ENCODE peak calls at places on chromosomes 11 and 22, in ten cellular contexts. One of them, this sample, is unnamed.

GRCh38 chr11:110435780-110436717 is 6.3 kb downstream of the FDX1 start:
- DNase-seq in EH: no peak
- DNase-seq in HCEC 1CT: no peak
- DNase-seq in activated CD4-positive, alpha-beta T cell treated with anti-CD3 and anti-CD28 coated beads for 24 hours: no peak
- DNase-seq in AG20443: peak
- DNase-seq in spleen: no peak
- DNase-seq in left cardiac atrium: no peak
- DNase-seq in ureter: no peak
- DNase-seq in Kasumi-1: no peak
- DNase-seq in fibroblast of the aortic adventitia: peak
- DNase-seq in this sample: no peak

GRCh38 chr11:128894685-128895084 is 3.5 kb downstream of the KCNJ5 start:
- DNase-seq in EH: no peak
- DNase-seq in HCEC 1CT: no peak
- DNase-seq in activated CD4-positive, alpha-beta T cell treated with anti-CD3 and anti-CD28 coated beads for 24 hours: no peak
- DNase-seq in AG20443: no peak
- DNase-seq in spleen: no peak
- DNase-seq in left cardiac atrium: peak
- DNase-seq in ureter: no peak
- DNase-seq in Kasumi-1: no peak
- DNase-seq in fibroblast of the aortic adventitia: no peak
- DNase-seq in this sample: peak

GRCh38 chr11:33040127-33040861 is 922 bp downstream of the TCP11L1 start:
- DNase-seq in EH: peak
- DNase-seq in HCEC 1CT: no peak
- DNase-seq in activated CD4-positive, alpha-beta T cell treated with anti-CD3 and anti-CD28 coated beads for 24 hours: peak
- DNase-seq in AG20443: no peak
- DNase-seq in spleen: no peak
- DNase-seq in left cardiac atrium: no peak
- DNase-seq in ureter: no peak
- DNase-seq in Kasumi-1: peak
- DNase-seq in fibroblast of the aortic adventitia: peak
- DNase-seq in this sample: no peak

GRCh38 chr11:126766425-126766824 is 234.1 kb downstream of the KIRREL3 start:
- DNase-seq in EH: no peak
- DNase-seq in HCEC 1CT: no peak
- DNase-seq in activated CD4-positive, alpha-beta T cell treated with anti-CD3 and anti-CD28 coated beads for 24 hours: no peak
- DNase-seq in AG20443: no peak
- DNase-seq in spleen: no peak
- DNase-seq in left cardiac atrium: no peak
- DNase-seq in ureter: no peak
- DNase-seq in Kasumi-1: no peak
- DNase-seq in fibroblast of the aortic adventitia: no peak
- DNase-seq in this sample: no peak

GRCh38 chr11:111331711-111332479 is 33.5 kb downstream of the POU2AF3 start:
- DNase-seq in EH: peak
- DNase-seq in HCEC 1CT: no peak
- DNase-seq in activated CD4-positive, alpha-beta T cell treated with anti-CD3 and anti-CD28 coated beads for 24 hours: no peak
- DNase-seq in AG20443: no peak
- DNase-seq in spleen: no peak
- DNase-seq in left cardiac atrium: no peak
- DNase-seq in ureter: no peak
- DNase-seq in Kasumi-1: no peak
- DNase-seq in fibroblast of the aortic adventitia: peak
- DNase-seq in this sample: no peak

GRCh38 chr11:9601876-9602199 is 28.4 kb downstream of the WEE1 start:
- DNase-seq in EH: no peak
- DNase-seq in HCEC 1CT: no peak
- DNase-seq in activated CD4-positive, alpha-beta T cell treated with anti-CD3 and anti-CD28 coated beads for 24 hours: no peak
- DNase-seq in AG20443: no peak
- DNase-seq in spleen: no peak
- DNase-seq in left cardiac atrium: no peak
- DNase-seq in ureter: no peak
- DNase-seq in Kasumi-1: no peak
- DNase-seq in fibroblast of the aortic adventitia: no peak
- DNase-seq in this sample: no peak

GRCh38 chr22:40193429-40194421 is 16.0 kb downstream of the TNRC6B start:
- DNase-seq in EH: peak
- DNase-seq in HCEC 1CT: peak
- DNase-seq in activated CD4-positive, alpha-beta T cell treated with anti-CD3 and anti-CD28 coated beads for 24 hours: no peak
- DNase-seq in AG20443: no peak
- DNase-seq in spleen: no peak
- DNase-seq in left cardiac atrium: no peak
- DNase-seq in ureter: no peak
- DNase-seq in Kasumi-1: peak
- DNase-seq in fibroblast of the aortic adventitia: peak
- DNase-seq in this sample: peak

GRCh38 chr22:44709881-44710400 is 7.9 kb downstream of the PRR5 start:
- DNase-seq in EH: no peak
- DNase-seq in HCEC 1CT: no peak
- DNase-seq in activated CD4-positive, alpha-beta T cell treated with anti-CD3 and anti-CD28 coated beads for 24 hours: no peak
- DNase-seq in AG20443: no peak
- DNase-seq in spleen: peak
- DNase-seq in left cardiac atrium: no peak
- DNase-seq in ureter: no peak
- DNase-seq in Kasumi-1: no peak
- DNase-seq in fibroblast of the aortic adventitia: no peak
- DNase-seq in this sample: no peak

GRCh38 chr11:33116535-33116934 is 44.7 kb downstream of the CSTF3 start:
- DNase-seq in EH: no peak
- DNase-seq in HCEC 1CT: no peak
- DNase-seq in activated CD4-positive, alpha-beta T cell treated with anti-CD3 and anti-CD28 coated beads for 24 hours: no peak
- DNase-seq in AG20443: no peak
- DNase-seq in spleen: no peak
- DNase-seq in left cardiac atrium: no peak
- DNase-seq in ureter: no peak
- DNase-seq in Kasumi-1: no peak
- DNase-seq in fibroblast of the aortic adventitia: peak
- DNase-seq in this sample: no peak

GRCh38 chr22:32206774-32207758 is 2.2 kb upstream of the RFPL2 start:
- DNase-seq in EH: peak
- DNase-seq in HCEC 1CT: peak
- DNase-seq in activated CD4-positive, alpha-beta T cell treated with anti-CD3 and anti-CD28 coated beads for 24 hours: no peak
- DNase-seq in AG20443: no peak
- DNase-seq in spleen: peak
- DNase-seq in left cardiac atrium: no peak
- DNase-seq in ureter: no peak
- DNase-seq in Kasumi-1: peak
- DNase-seq in fibroblast of the aortic adventitia: peak
- DNase-seq in this sample: no peak

GRCh38 chr22:46079093-46079860 is 71.0 kb upstream of the PPARA start:
- DNase-seq in EH: peak
- DNase-seq in HCEC 1CT: no peak
- DNase-seq in activated CD4-positive, alpha-beta T cell treated with anti-CD3 and anti-CD28 coated beads for 24 hours: no peak
- DNase-seq in AG20443: no peak
- DNase-seq in spleen: peak
- DNase-seq in left cardiac atrium: peak
- DNase-seq in ureter: no peak
- DNase-seq in Kasumi-1: no peak
- DNase-seq in fibroblast of the aortic adventitia: no peak
- DNase-seq in this sample: no peak

GRCh38 chr11:83047515-83048225 is 24.0 kb downstream of the RAB30 start:
- DNase-seq in EH: peak
- DNase-seq in HCEC 1CT: no peak
- DNase-seq in activated CD4-positive, alpha-beta T cell treated with anti-CD3 and anti-CD28 coated beads for 24 hours: no peak
- DNase-seq in AG20443: no peak
- DNase-seq in spleen: no peak
- DNase-seq in left cardiac atrium: no peak
- DNase-seq in ureter: no peak
- DNase-seq in Kasumi-1: no peak
- DNase-seq in fibroblast of the aortic adventitia: peak
- DNase-seq in this sample: no peak

GRCh38 chr22:50482107-50483074 is 1.0 kb downstream of the ADM2 start:
- DNase-seq in EH: no peak
- DNase-seq in HCEC 1CT: no peak
- DNase-seq in activated CD4-positive, alpha-beta T cell treated with anti-CD3 and anti-CD28 coated beads for 24 hours: no peak
- DNase-seq in AG20443: no peak
- DNase-seq in spleen: peak
- DNase-seq in left cardiac atrium: no peak
- DNase-seq in ureter: no peak
- DNase-seq in Kasumi-1: no peak
- DNase-seq in fibroblast of the aortic adventitia: no peak
- DNase-seq in this sample: no peak

GRCh38 chr11:36292311-36292722 is 3.1 kb upstream of the COMMD9 start:
- DNase-seq in EH: peak
- DNase-seq in HCEC 1CT: peak
- DNase-seq in activated CD4-positive, alpha-beta T cell treated with anti-CD3 and anti-CD28 coated beads for 24 hours: no peak
- DNase-seq in AG20443: peak
- DNase-seq in spleen: no peak
- DNase-seq in left cardiac atrium: no peak
- DNase-seq in ureter: no peak
- DNase-seq in Kasumi-1: peak
- DNase-seq in fibroblast of the aortic adventitia: peak
- DNase-seq in this sample: no peak

GRCh38 chr11:68843703-68844312 is 2.1 kb upstream of the CPT1A start:
- DNase-seq in EH: peak
- DNase-seq in HCEC 1CT: no peak
- DNase-seq in activated CD4-positive, alpha-beta T cell treated with anti-CD3 and anti-CD28 coated beads for 24 hours: peak
- DNase-seq in AG20443: no peak
- DNase-seq in spleen: peak
- DNase-seq in left cardiac atrium: peak
- DNase-seq in ureter: peak
- DNase-seq in Kasumi-1: peak
- DNase-seq in fibroblast of the aortic adventitia: no peak
- DNase-seq in this sample: peak

GRCh38 chr11:18790820-18791174 is 801 bp downstream of the PTPN5 start:
- DNase-seq in EH: no peak
- DNase-seq in HCEC 1CT: no peak
- DNase-seq in activated CD4-positive, alpha-beta T cell treated with anti-CD3 and anti-CD28 coated beads for 24 hours: no peak
- DNase-seq in AG20443: no peak
- DNase-seq in spleen: no peak
- DNase-seq in left cardiac atrium: no peak
- DNase-seq in ureter: no peak
- DNase-seq in Kasumi-1: no peak
- DNase-seq in fibroblast of the aortic adventitia: no peak
- DNase-seq in this sample: no peak

GRCh38 chr11:58867556-58867955 is 23.1 kb upstream of the GLYATL2 start:
- DNase-seq in EH: peak
- DNase-seq in HCEC 1CT: no peak
- DNase-seq in activated CD4-positive, alpha-beta T cell treated with anti-CD3 and anti-CD28 coated beads for 24 hours: no peak
- DNase-seq in AG20443: no peak
- DNase-seq in spleen: no peak
- DNase-seq in left cardiac atrium: no peak
- DNase-seq in ureter: no peak
- DNase-seq in Kasumi-1: no peak
- DNase-seq in fibroblast of the aortic adventitia: no peak
- DNase-seq in this sample: no peak

GRCh38 chr22:17742528-17742902 is 31.8 kb downstream of the BID start:
- DNase-seq in EH: peak
- DNase-seq in HCEC 1CT: peak
- DNase-seq in activated CD4-positive, alpha-beta T cell treated with anti-CD3 and anti-CD28 coated beads for 24 hours: peak
- DNase-seq in AG20443: peak
- DNase-seq in spleen: peak
- DNase-seq in left cardiac atrium: peak
- DNase-seq in ureter: no peak
- DNase-seq in Kasumi-1: peak
- DNase-seq in fibroblast of the aortic adventitia: peak
- DNase-seq in this sample: peak

GRCh38 chr11:9704620-9705019 is 40.7 kb downstream of the SWAP70 start:
- DNase-seq in EH: no peak
- DNase-seq in HCEC 1CT: no peak
- DNase-seq in activated CD4-positive, alpha-beta T cell treated with anti-CD3 and anti-CD28 coated beads for 24 hours: no peak
- DNase-seq in AG20443: no peak
- DNase-seq in spleen: no peak
- DNase-seq in left cardiac atrium: no peak
- DNase-seq in ureter: no peak
- DNase-seq in Kasumi-1: no peak
- DNase-seq in fibroblast of the aortic adventitia: no peak
- DNase-seq in this sample: no peak

GRCh38 chr11:36282926-36283325 is 6.3 kb downstream of the COMMD9 start:
- DNase-seq in EH: no peak
- DNase-seq in HCEC 1CT: no peak
- DNase-seq in activated CD4-positive, alpha-beta T cell treated with anti-CD3 and anti-CD28 coated beads for 24 hours: no peak
- DNase-seq in AG20443: no peak
- DNase-seq in spleen: no peak
- DNase-seq in left cardiac atrium: no peak
- DNase-seq in ureter: no peak
- DNase-seq in Kasumi-1: no peak
- DNase-seq in fibroblast of the aortic adventitia: no peak
- DNase-seq in this sample: no peak

GRCh38 chr11:36469063-36469462 is 41.0 kb downstream of the TRAF6 start:
- DNase-seq in EH: peak
- DNase-seq in HCEC 1CT: no peak
- DNase-seq in activated CD4-positive, alpha-beta T cell treated with anti-CD3 and anti-CD28 coated beads for 24 hours: no peak
- DNase-seq in AG20443: peak
- DNase-seq in spleen: no peak
- DNase-seq in left cardiac atrium: no peak
- DNase-seq in ureter: no peak
- DNase-seq in Kasumi-1: no peak
- DNase-seq in fibroblast of the aortic adventitia: no peak
- DNase-seq in this sample: no peak

GRCh38 chr22:44002324-44002723 is 21.8 kb upstream of the PARVB start:
- DNase-seq in EH: no peak
- DNase-seq in HCEC 1CT: no peak
- DNase-seq in activated CD4-positive, alpha-beta T cell treated with anti-CD3 and anti-CD28 coated beads for 24 hours: no peak
- DNase-seq in AG20443: no peak
- DNase-seq in spleen: no peak
- DNase-seq in left cardiac atrium: no peak
- DNase-seq in ureter: no peak
- DNase-seq in Kasumi-1: no peak
- DNase-seq in fibroblast of the aortic adventitia: no peak
- DNase-seq in this sample: no peak

GRCh38 chr11:83819936-83820549 is 533.9 kb upstream of the CCDC90B start:
- DNase-seq in EH: peak
- DNase-seq in HCEC 1CT: peak
- DNase-seq in activated CD4-positive, alpha-beta T cell treated with anti-CD3 and anti-CD28 coated beads for 24 hours: no peak
- DNase-seq in AG20443: peak
- DNase-seq in spleen: no peak
- DNase-seq in left cardiac atrium: no peak
- DNase-seq in ureter: no peak
- DNase-seq in Kasumi-1: peak
- DNase-seq in fibroblast of the aortic adventitia: peak
- DNase-seq in this sample: no peak

GRCh38 chr11:6217722-6218121 is 12.4 kb downstream of the C11orf42 start:
- DNase-seq in EH: no peak
- DNase-seq in HCEC 1CT: no peak
- DNase-seq in activated CD4-positive, alpha-beta T cell treated with anti-CD3 and anti-CD28 coated beads for 24 hours: no peak
- DNase-seq in AG20443: no peak
- DNase-seq in spleen: no peak
- DNase-seq in left cardiac atrium: no peak
- DNase-seq in ureter: no peak
- DNase-seq in Kasumi-1: no peak
- DNase-seq in fibroblast of the aortic adventitia: no peak
- DNase-seq in this sample: no peak

GRCh38 chr11:76159983-76160661 is 46.2 kb downstream of the WNT11 start:
- DNase-seq in EH: no peak
- DNase-seq in HCEC 1CT: no peak
- DNase-seq in activated CD4-positive, alpha-beta T cell treated with anti-CD3 and anti-CD28 coated beads for 24 hours: no peak
- DNase-seq in AG20443: no peak
- DNase-seq in spleen: peak
- DNase-seq in left cardiac atrium: no peak
- DNase-seq in ureter: no peak
- DNase-seq in Kasumi-1: no peak
- DNase-seq in fibroblast of the aortic adventitia: no peak
- DNase-seq in this sample: no peak

GRCh38 chr11:88979641-88980040 is 86.1 kb downstream of the GRM5 start:
- DNase-seq in EH: peak
- DNase-seq in HCEC 1CT: no peak
- DNase-seq in activated CD4-positive, alpha-beta T cell treated with anti-CD3 and anti-CD28 coated beads for 24 hours: no peak
- DNase-seq in AG20443: peak
- DNase-seq in spleen: no peak
- DNase-seq in left cardiac atrium: no peak
- DNase-seq in ureter: no peak
- DNase-seq in Kasumi-1: no peak
- DNase-seq in fibroblast of the aortic adventitia: no peak
- DNase-seq in this sample: no peak

GRCh38 chr11:637593-638507 is 781 bp downstream of the DRD4 start:
- DNase-seq in EH: no peak
- DNase-seq in HCEC 1CT: no peak
- DNase-seq in activated CD4-positive, alpha-beta T cell treated with anti-CD3 and anti-CD28 coated beads for 24 hours: no peak
- DNase-seq in AG20443: no peak
- DNase-seq in spleen: no peak
- DNase-seq in left cardiac atrium: no peak
- DNase-seq in ureter: no peak
- DNase-seq in Kasumi-1: no peak
- DNase-seq in fibroblast of the aortic adventitia: no peak
- DNase-seq in this sample: no peak

GRCh38 chr11:115321602-115322289 is 182.5 kb downstream of the CADM1 start:
- DNase-seq in EH: peak
- DNase-seq in HCEC 1CT: no peak
- DNase-seq in activated CD4-positive, alpha-beta T cell treated with anti-CD3 and anti-CD28 coated beads for 24 hours: no peak
- DNase-seq in AG20443: peak
- DNase-seq in spleen: no peak
- DNase-seq in left cardiac atrium: no peak
- DNase-seq in ureter: no peak
- DNase-seq in Kasumi-1: no peak
- DNase-seq in fibroblast of the aortic adventitia: no peak
- DNase-seq in this sample: no peak

This sample was measured in ovary.